ENCODE peak calls at places on chromosomes 12 and 14, in four cellular contexts. One of them, this sample, is unnamed.

GRCh38 chr12:28026701-28027100 is 54.2 kb upstream of the PTHLH start:
- DNase-seq in H1: no peak
- DNase-seq in SK-N-SH: no peak
- DNase-seq in K562: peak
- DNase-seq in this sample: no peak

GRCh38 chr14:61524211-61524806 is 171.0 kb upstream of the HIF1A start:
- DNase-seq in H1: no peak
- DNase-seq in SK-N-SH: no peak
- DNase-seq in K562: peak
- DNase-seq in this sample: no peak

GRCh38 chr14:104788873-104789663 is 6.5 kb downstream of the AKT1 start:
- DNase-seq in SK-N-SH: no peak
- DNase-seq in K562: no peak
- DNase-seq in H1: no peak
- DNase-seq in this sample: no peak

GRCh38 chr12:2244013-2244861 is 191.4 kb downstream of the CACNA1C start:
- DNase-seq in H1: peak
- DNase-seq in SK-N-SH: no peak
- DNase-seq in K562: no peak
- DNase-seq in this sample: peak

GRCh38 chr12:127531561-127531960 is 735.4 kb upstream of the TMEM132C start:
- DNase-seq in K562: no peak
- DNase-seq in SK-N-SH: no peak
- DNase-seq in H1: no peak
- DNase-seq in this sample: no peak

GRCh38 chr12:69066420-69067373 is 133.7 kb upstream of the CPM start:
- DNase-seq in H1: no peak
- DNase-seq in SK-N-SH: no peak
- DNase-seq in K562: no peak
- DNase-seq in this sample: no peak

GRCh38 chr12:2114071-2114470 is 61.3 kb downstream of the CACNA1C start:
- DNase-seq in K562: no peak
- DNase-seq in SK-N-SH: no peak
- DNase-seq in H1: no peak
- DNase-seq in this sample: no peak

GRCh38 chr12:108720757-108721514 is 10.4 kb downstream of the CORO1C start:
- DNase-seq in H1: no peak
- DNase-seq in K562: no peak
- DNase-seq in SK-N-SH: no peak
- DNase-seq in this sample: no peak

GRCh38 chr12:131061041-131061806 is 107.5 kb downstream of the ADGRD1 start:
- DNase-seq in K562: no peak
- DNase-seq in H1: no peak
- DNase-seq in SK-N-SH: no peak
- DNase-seq in this sample: no peak

GRCh38 chr12:33817713-33818112 is 204.6 kb upstream of the ALG10 start:
- DNase-seq in H1: no peak
- DNase-seq in K562: no peak
- DNase-seq in SK-N-SH: no peak
- DNase-seq in this sample: no peak

GRCh38 chr14:91770185-91770584 is 38.3 kb upstream of the CATSPERB start:
- DNase-seq in SK-N-SH: no peak
- DNase-seq in K562: no peak
- DNase-seq in H1: no peak
- DNase-seq in this sample: no peak

GRCh38 chr14:65282909-65283253 is 129.6 kb upstream of the FUT8 start:
- DNase-seq in SK-N-SH: no peak
- DNase-seq in H1: no peak
- DNase-seq in K562: no peak
- DNase-seq in this sample: no peak

GRCh38 chr12:113086249-113087164 is 30.0 kb downstream of the DTX1 start:
- DNase-seq in H1: no peak
- DNase-seq in K562: no peak
- DNase-seq in SK-N-SH: no peak
- DNase-seq in this sample: no peak

GRCh38 chr12:92503029-92503931 is 199.5 kb upstream of the PLEKHG7 start:
- DNase-seq in K562: no peak
- DNase-seq in SK-N-SH: no peak
- DNase-seq in H1: no peak
- DNase-seq in this sample: no peak

GRCh38 chr12:114425031-114425626 is 19.2 kb upstream of the TBX5 start:
- DNase-seq in H1: no peak
- DNase-seq in SK-N-SH: no peak
- DNase-seq in K562: no peak
- DNase-seq in this sample: no peak

GRCh38 chr14:104246401-104247335 is 108.3 kb downstream of the KIF26A start:
- DNase-seq in K562: no peak
- DNase-seq in H1: no peak
- DNase-seq in SK-N-SH: no peak
- DNase-seq in this sample: no peak

GRCh38 chr14:104109121-104109541 is 23.6 kb downstream of the ASPG start:
- DNase-seq in SK-N-SH: peak
- DNase-seq in K562: no peak
- DNase-seq in H1: no peak
- DNase-seq in this sample: peak

DNA sequence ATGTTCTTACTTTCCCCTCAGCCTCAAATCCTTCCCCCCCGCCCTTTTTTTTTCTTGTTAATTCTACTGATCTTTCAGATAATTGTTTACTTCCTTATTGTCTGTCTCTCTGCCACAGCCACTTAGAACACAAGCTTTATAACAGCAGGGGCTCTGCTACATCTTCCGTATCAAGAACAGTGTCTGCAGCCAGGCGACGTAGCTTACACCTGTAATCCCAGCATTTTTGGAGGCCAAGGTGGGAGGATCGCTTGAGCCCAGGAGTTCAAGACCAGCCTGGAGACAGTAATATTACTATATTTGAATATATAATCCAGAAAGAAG is 5.4 kb downstream of the SOS2 start:
- DNase-seq in H1: no peak
- DNase-seq in K562: no peak
- DNase-seq in SK-N-SH: no peak
- DNase-seq in this sample: no peak
- TF ChIP-seq TEAD4 in H1: no peak
- TF ChIP-seq TEAD4 in K562: no peak
- TF ChIP-seq TEAD4 in SK-N-SH: no peak
- TF ChIP-seq TEAD4 in this sample: no peak

GRCh38 chr14:106210650-106211049 is 684.3 kb downstream of the TMEM121 start:
- DNase-seq in K562: peak
- DNase-seq in H1: no peak
- DNase-seq in SK-N-SH: no peak
- DNase-seq in this sample: no peak
- TF ChIP-seq TEAD4 in K562: no peak
- TF ChIP-seq TEAD4 in H1: no peak
- TF ChIP-seq TEAD4 in SK-N-SH: no peak
- TF ChIP-seq TEAD4 in this sample: no peak

GRCh38 chr12:98238513-98238912 is 276.9 kb upstream of the TMPO start:
- DNase-seq in K562: no peak
- DNase-seq in SK-N-SH: no peak
- DNase-seq in H1: no peak
- DNase-seq in this sample: no peak
- TF ChIP-seq TEAD4 in K562: no peak
- TF ChIP-seq TEAD4 in SK-N-SH: no peak
- TF ChIP-seq TEAD4 in H1: no peak
- TF ChIP-seq TEAD4 in this sample: no peak

GRCh38 chr14:79298373-79298772 is 912.9 kb downstream of the DIO2 start:
- DNase-seq in H1: no peak
- DNase-seq in K562: no peak
- DNase-seq in SK-N-SH: no peak
- DNase-seq in this sample: no peak

GRCh38 chr14:79295385-79295784 is 915.9 kb downstream of the DIO2 start:
- DNase-seq in H1: no peak
- DNase-seq in K562: no peak
- DNase-seq in SK-N-SH: no peak
- DNase-seq in this sample: no peak

GRCh38 chr14:79293482-79293881 is 917.8 kb downstream of the DIO2 start:
- DNase-seq in SK-N-SH: no peak
- DNase-seq in K562: no peak
- DNase-seq in H1: no peak
- DNase-seq in this sample: no peak

GRCh38 chr14:79299162-79299561 is 912.1 kb downstream of the DIO2 start:
- DNase-seq in K562: no peak
- DNase-seq in SK-N-SH: no peak
- DNase-seq in H1: no peak
- DNase-seq in this sample: no peak

DNA sequence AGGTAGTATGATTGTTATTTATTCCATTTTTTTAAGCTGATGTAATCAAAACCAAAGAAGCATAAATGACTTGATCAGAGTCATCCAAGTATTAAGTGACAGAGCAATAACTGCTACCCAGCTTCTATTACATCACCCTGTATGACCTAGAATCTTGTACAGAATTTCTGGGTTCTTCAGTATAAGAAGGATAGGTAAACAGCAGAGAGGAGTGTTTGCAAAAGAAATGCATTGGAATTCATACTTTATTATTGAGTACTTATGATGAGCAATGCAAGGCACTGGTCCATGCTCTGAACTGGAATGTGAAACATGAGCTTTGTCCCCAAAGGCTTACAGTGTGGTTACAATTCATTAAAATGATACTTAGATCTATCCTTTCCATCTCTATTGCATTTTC is 916.8 kb downstream of the DIO2 start:
- DNase-seq in H1: no peak
- DNase-seq in SK-N-SH: no peak
- DNase-seq in K562: no peak
- DNase-seq in this sample: no peak
- TF ChIP-seq TEAD4 in H1: no peak
- TF ChIP-seq TEAD4 in SK-N-SH: no peak
- TF ChIP-seq TEAD4 in K562: no peak
- TF ChIP-seq TEAD4 in this sample: no peak